ENCODE peak calls at places on chromosome 3, in seven cellular contexts. T is HFFc6, X is GM06990, G is foreskin keratinocyte, V is AG09319, J is PC-9, P is fibroblast of mammary gland. H is an unnamed sample.

GRCh38 chr3:55718074-55718473 is 231.0 kb upstream of the WNT5A start:
- DNase-seq in T (no peak), J (no peak), X (no peak), G (no peak), V (no peak), P (no peak), H (no peak)

GRCh38 chr3:181695661-181696491 is 15.8 kb upstream of the SOX2 start:
- DNase-seq in T (no peak), J (no peak), X (no peak), P (peak; percentile 37), G (peak; percentile 25), V (no peak), H (no peak)

GRCh38 chr3:36461588-36461987 is 81.3 kb downstream of the STAC start:
- DNase-seq in X (no peak), G (no peak), J (no peak), P (peak; percentile 63), T (no peak), V (no peak), H (no peak)

GRCh38 chr3:141878812-141879211 is 2.4 kb downstream of the ATP1B3 start:
- DNase-seq in J (no peak), V (no peak), T (peak; percentile 18), X (no peak), G (peak; percentile 29), P (peak; percentile 62), H (no peak)

GRCh38 chr3:5186854-5187151 is 704 bp upstream of the EDEM1 start:
- DNase-seq in J (no peak), G (no peak), T (no peak), P (peak; percentile 43), X (no peak), V (no peak), H (peak; percentile 45)

GRCh38 chr3:125110016-125110875 is 54.4 kb upstream of the HEG1 start:
- DNase-seq in G (peak; percentile 80), V (peak; percentile 80), J (peak; percentile 69), X (no peak), P (peak; percentile 99), T (peak; percentile 90), H (peak; percentile 74)

GRCh38 chr3:61680617-61681016 is 119.2 kb downstream of the PTPRG start:
- DNase-seq in J (no peak), G (no peak), X (no peak), T (no peak), V (no peak), P (no peak), H (no peak)

GRCh38 chr3:170999737-171000242 is 26.7 kb downstream of the SLC2A2 start:
- DNase-seq in X (no peak), V (no peak), T (peak; percentile 80), J (peak; percentile 95), G (peak; percentile 90), P (peak; percentile 94), H (no peak)

GRCh38 chr3:101816215-101817149 is 32.8 kb upstream of the NFKBIZ start:
- DNase-seq in T (peak; percentile 54), J (peak; percentile 85), V (no peak), G (peak; percentile 67), X (no peak), P (no peak), H (no peak)

GRCh38 chr3:2793987-2794386 is 316.2 kb downstream of the IL5RA start:
- DNase-seq in P (no peak), X (no peak), J (no peak), T (no peak), V (no peak), G (no peak), H (no peak)

GRCh38 chr3:111735271-111735758 is 123.8 kb upstream of the PHLDB2 start:
- DNase-seq in V (peak; percentile 62), X (no peak), T (peak; percentile 94), J (peak; percentile 100), P (peak; percentile 80), G (peak; percentile 99), H (no peak)

GRCh38 chr3:19147905-19148767 is at the start of gene KCNH8:
- DNase-seq in P (no peak), J (no peak), V (no peak), X (peak; percentile 15), T (no peak), G (no peak), H (peak; percentile 16)

GRCh38 chr3:186825294-186825821 is 17.2 kb upstream of the ADIPOQ start:
- DNase-seq in G (peak; percentile 43), J (no peak), P (peak; percentile 69), V (no peak), X (no peak), T (peak; percentile 69), H (peak; percentile 18)

GRCh38 chr3:45676248-45677044 is 12.8 kb upstream of the SACM1L start:
- DNase-seq in J (no peak), P (no peak), T (no peak), G (no peak), X (no peak), V (no peak), H (no peak)

GRCh38 chr3:154122912-154123559 is 1.8 kb downstream of the ARHGEF26 start:
- DNase-seq in P (peak; percentile 28), T (no peak), V (no peak), X (no peak), J (no peak), G (peak; percentile 48), H (no peak)

GRCh38 chr3:58116985-58117384 is 93.8 kb downstream of the DNASE1L3 start:
- DNase-seq in G (no peak), P (no peak), V (no peak), X (no peak), T (no peak), J (no peak), H (peak; percentile 6)

GRCh38 chr3:194617827-194618226 is 15.4 kb downstream of the TMEM44 start:
- DNase-seq in P (peak; percentile 64), T (no peak), G (peak; percentile 76), X (no peak), J (peak; percentile 85), V (no peak), H (peak; percentile 36)

GRCh38 chr3:10226293-10226692 is 22.0 kb upstream of the TATDN2 start:
- DNase-seq in J (no peak), X (no peak), G (no peak), P (no peak), V (no peak), T (no peak), H (peak; percentile 76)

GRCh38 chr3:53069422-53070068 is 23.7 kb upstream of the SFMBT1 start:
- DNase-seq in P (no peak), J (no peak), V (no peak), G (no peak), X (no peak), T (peak; percentile 25), H (no peak)

GRCh38 chr3:104596551-104596950 is 770.2 kb upstream of the ALCAM start:
- DNase-seq in T (peak; percentile 50), G (peak; percentile 49), V (peak; percentile 12), J (no peak), P (peak; percentile 58), X (no peak), H (peak; percentile 71)

GRCh38 chr3:67017211-67017610 is 19.1 kb downstream of the KBTBD8 start:
- DNase-seq in T (no peak), J (no peak), X (no peak), V (no peak), P (peak; percentile 10), G (peak; percentile 84), H (peak; percentile 24)

GRCh38 chr3:34016925-34017592 is 218.6 kb downstream of the PDCD6IP start:
- DNase-seq in T (no peak), V (no peak), J (no peak), X (no peak), P (no peak), G (peak; percentile 59), H (peak; percentile 54)

GRCh38 chr3:11510001-11510760 is 133.5 kb downstream of the VGLL4 start:
- DNase-seq in J (no peak), X (no peak), P (no peak), G (no peak), V (no peak), T (no peak), H (no peak)

GRCh38 chr3:11509175-11510000 is 134.3 kb downstream of the VGLL4 start:
- DNase-seq in G (no peak), X (no peak), T (peak; percentile 82), J (no peak), V (peak; percentile 83), P (peak; percentile 92), H (no peak)

GRCh38 chr3:11514191-11514770 is 129.4 kb downstream of the VGLL4 start:
- DNase-seq in J (no peak), P (peak; percentile 91), V (no peak), T (peak; percentile 84), X (no peak), G (peak; percentile 32), H (no peak)

GRCh38 chr3:11517601-11518000 is 126.1 kb downstream of the VGLL4 start:
- DNase-seq in T (no peak), P (no peak), J (no peak), V (no peak), G (no peak), X (no peak), H (no peak)

GRCh38 chr3:11513817-11514135 is 129.9 kb downstream of the VGLL4 start:
- DNase-seq in V (no peak), G (no peak), T (no peak), J (no peak), X (no peak), P (no peak), H (no peak)
- TF ChIP-seq CTCF in V (no peak), G (no peak), T (no peak), J (no peak), X (no peak), P (no peak), H (no peak)

GRCh38 chr3:135762188-135762853 is 203.2 kb upstream of the PPP2R3A start:
- DNase-seq in V (no peak), P (no peak), G (no peak), J (no peak), T (no peak), X (no peak), H (no peak)
- TF ChIP-seq CTCF in V (no peak), P (no peak), G (no peak), J (no peak), T (no peak), X (no peak), H (no peak)

GRCh38 chr3:43879166-43879565 is 188.4 kb downstream of the ABHD5 start:
- DNase-seq in J (peak; percentile 76), G (no peak), V (no peak), X (no peak), T (no peak), P (peak; percentile 34), H (peak; percentile 58)
- TF ChIP-seq CTCF in J (peak; percentile 62), G (peak; percentile 53), V (no peak), X (peak; percentile 53), T (peak; percentile 58), P (peak; percentile 47), H (peak; percentile 52)

GRCh38 chr3:151425640-151426336 is 35.1 kb downstream of the IGSF10 start:
- DNase-seq in J (no peak), X (no peak), G (no peak), V (no peak), P (no peak), T (peak; percentile 23), H (no peak)
- TF ChIP-seq CTCF in J (peak; percentile 54), X (peak; percentile 45), G (peak; percentile 58), V (no peak), P (peak; percentile 38), T (peak; percentile 74), H (no peak)

DNA sequence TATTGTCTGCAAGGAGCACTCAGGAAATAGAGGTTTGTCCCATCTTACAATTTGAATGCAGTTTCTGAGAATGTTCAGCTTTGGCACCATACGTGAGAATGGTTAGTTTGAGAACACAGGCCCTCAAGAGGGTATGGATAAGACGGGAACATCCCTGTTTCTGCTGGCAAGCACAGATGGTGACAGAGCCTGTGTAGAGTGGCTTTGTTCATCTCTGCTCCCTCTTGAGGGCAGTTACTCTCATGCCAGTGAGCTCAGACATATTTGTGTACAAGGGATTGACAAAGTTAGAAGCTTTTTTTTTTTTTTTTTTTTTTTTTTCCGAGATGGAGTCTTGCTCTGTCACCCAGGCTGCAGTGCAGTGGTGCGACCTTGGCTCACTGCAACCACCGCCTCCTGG is 71.5 kb upstream of the FILIP1L start:
- DNase-seq in G (no peak), J (no peak), X (no peak), V (no peak), T (peak; percentile 7), P (peak; percentile 12), H (no peak)
- TF ChIP-seq CTCF in G (no peak), J (no peak), X (no peak), V (no peak), T (peak; percentile 17), P (no peak), H (no peak)